ENCODE peak calls at places on chromosomes 6 and 20, in five cellular contexts. I, L, G, C and K are unnamed samples.

GRCh38 chr6:133809406-133809805 is 79.5 kb upstream of the TCF21 start:
- DNase-seq in I (no peak), L (no peak), G (no peak), C (no peak), K (no peak)

GRCh38 chr6:35624341-35625070 is 64.2 kb downstream of the FKBP5 start:
- DNase-seq in I (no peak), L (no peak), G (no peak), C (no peak), K (no peak)

GRCh38 chr6:133254552-133255228 is 13.5 kb downstream of the EYA4 start:
- DNase-seq in I (peak), L (no peak), G (no peak), C (no peak), K (no peak)

GRCh38 chr20:25623225-25623735 is 534 bp downstream of the NANP start:
- DNase-seq in I (peak), L (peak), G (no peak), C (no peak), K (no peak)

GRCh38 chr20:41245086-41245707 is 72.3 kb downstream of the ZHX3 start:
- DNase-seq in I (no peak), L (no peak), G (no peak), C (no peak), K (no peak)

GRCh38 chr6:20467437-20467836 is 65.8 kb downstream of the E2F3 start:
- DNase-seq in I (no peak), L (no peak), G (no peak), C (no peak), K (no peak)

GRCh38 chr6:25366785-25367657 is 87.8 kb downstream of the CARMIL1 start:
- DNase-seq in I (no peak), L (peak), G (no peak), C (no peak), K (peak)

GRCh38 chr20:62088258-62089127 is 22.8 kb upstream of the TAF4 start:
- DNase-seq in I (peak), L (no peak), G (no peak), C (no peak), K (no peak)

GRCh38 chr20:2736441-2736840 is 43.9 kb downstream of the EBF4 start:
- DNase-seq in I (no peak), L (no peak), G (no peak), C (no peak), K (no peak)

GRCh38 chr6:18536693-18537092 is 149.5 kb downstream of the RNF144B start:
- DNase-seq in I (no peak), L (no peak), G (no peak), C (peak), K (no peak)

GRCh38 chr6:109455502-109456282 is at the start of gene MICAL1:
- DNase-seq in I (peak), L (peak), G (peak), C (peak), K (peak)